ENCODE peak calls at places on chromosome 16, in eight cellular contexts. O, I, M, Z, B, R, T and H are unnamed samples.

GRCh38 chr16:72848759-72849664 is 198.9 kb downstream of the ZFHX3 start:
- DNase-seq in R (peak; percentile 88), T (peak; percentile 90), B (no peak), Z (peak; percentile 93), O (peak; percentile 97), I (peak; percentile 89), M (peak; percentile 92), H (no peak)

GRCh38 chr16:68194263-68194662 is 41.7 kb downstream of the ESRP2 start:
- DNase-seq in R (no peak), B (peak; percentile 83), M (no peak), I (no peak), T (no peak), Z (no peak), O (no peak), H (no peak)

GRCh38 chr16:3182608-3183444 is 5.2 kb upstream of the OR1F1 start:
- DNase-seq in I (peak; percentile 55), O (no peak), T (no peak), Z (peak; percentile 88), B (no peak), M (peak; percentile 50), R (no peak), H (no peak)

GRCh38 chr16:1426734-1427451 is 4.0 kb upstream of the PERCC1 start:
- DNase-seq in I (no peak), T (no peak), R (no peak), Z (no peak), M (no peak), B (no peak), O (no peak), H (no peak)

GRCh38 chr16:73047536-73048291 is at the start of gene ZFHX3:
- DNase-seq in B (peak; percentile 61), R (peak; percentile 70), O (peak; percentile 89), I (peak; percentile 49), T (peak; percentile 79), M (peak; percentile 87), Z (peak; percentile 73), H (no peak)

GRCh38 chr16:57984443-57985203 is 13.7 kb upstream of the CNGB1 start:
- DNase-seq in I (peak; percentile 62), M (peak; percentile 89), O (peak; percentile 91), B (no peak), Z (peak; percentile 87), R (peak; percentile 91), T (peak; percentile 84), H (peak; percentile 94)

GRCh38 chr16:87681990-87682570 is 79.8 kb downstream of the JPH3 start:
- DNase-seq in R (no peak), O (no peak), Z (peak; percentile 48), T (no peak), I (peak; percentile 78), M (no peak), B (peak; percentile 81), H (no peak)

GRCh38 chr16:67883872-67884261 is 818 bp upstream of the NRN1L start:
- DNase-seq in T (peak; percentile 54), Z (peak; percentile 59), R (peak; percentile 63), O (peak; percentile 72), I (peak; percentile 26), B (peak; percentile 83), M (peak; percentile 68), H (peak; percentile 54)

GRCh38 chr16:64254443-64255367 is 867.2 kb downstream of the CDH11 start:
- DNase-seq in I (no peak), T (no peak), Z (no peak), B (no peak), M (no peak), R (no peak), O (no peak), H (no peak)

GRCh38 chr16:87324411-87325275 is 7.5 kb upstream of the C16orf95 start:
- DNase-seq in I (peak; percentile 10), T (no peak), Z (peak; percentile 19), M (no peak), O (no peak), B (peak; percentile 69), R (no peak), H (peak; percentile 17)

GRCh38 chr16:78751601-78752000 is 652.1 kb downstream of the WWOX start:
- DNase-seq in T (no peak), B (no peak), I (no peak), R (no peak), M (no peak), Z (no peak), O (no peak), H (no peak)

GRCh38 chr16:53629607-53630312 is 73.9 kb downstream of the RPGRIP1L start:
- DNase-seq in T (no peak), B (peak; percentile 91), I (no peak), R (no peak), O (no peak), M (peak; percentile 68), Z (no peak), H (no peak)

GRCh38 chr16:67530013-67530939 is 1.6 kb downstream of the RIPOR1 start:
- DNase-seq in M (peak; percentile 84), O (peak; percentile 87), T (peak; percentile 82), I (peak; percentile 76), Z (no peak), B (no peak), R (peak; percentile 67), H (no peak)

GRCh38 chr16:28585674-28586073 is 11.2 kb downstream of the SULT1A2 start:
- DNase-seq in B (no peak), I (no peak), T (no peak), R (no peak), O (no peak), Z (no peak), M (peak; percentile 68), H (no peak)

GRCh38 chr16:10554569-10554968 is 25.8 kb downstream of the EMP2 start:
- DNase-seq in O (no peak), R (no peak), I (no peak), M (no peak), Z (no peak), B (no peak), T (no peak), H (no peak)

GRCh38 chr16:24816688-24817087 is 29.1 kb upstream of the SLC5A11 start:
- DNase-seq in O (peak; percentile 27), I (no peak), B (no peak), R (no peak), M (no peak), Z (no peak), T (no peak), H (no peak)

GRCh38 chr16:1713933-1714332 is 7.9 kb downstream of the MAPK8IP3 start:
- DNase-seq in R (no peak), Z (no peak), O (no peak), T (no peak), M (no peak), I (no peak), B (peak; percentile 79), H (no peak)

GRCh38 chr16:54706406-54706805 is 224.3 kb upstream of the IRX5 start:
- DNase-seq in B (no peak), M (no peak), O (no peak), I (no peak), T (no peak), Z (no peak), R (no peak), H (no peak)

GRCh38 chr16:832652-833336 is 32.3 kb upstream of the GNG13 start:
- DNase-seq in T (no peak), O (no peak), I (no peak), Z (no peak), R (no peak), B (no peak), M (no peak), H (no peak)

GRCh38 chr16:48818257-48818656 is 208.3 kb upstream of the N4BP1 start:
- DNase-seq in M (no peak), Z (no peak), R (peak; percentile 19), O (no peak), T (no peak), B (no peak), I (no peak), H (no peak)

GRCh38 chr16:48816393-48816792 is 206.4 kb upstream of the N4BP1 start:
- DNase-seq in I (no peak), B (no peak), Z (no peak), O (no peak), T (no peak), M (no peak), R (no peak), H (no peak)

GRCh38 chr16:48814994-48815393 is 205.0 kb upstream of the N4BP1 start:
- DNase-seq in T (no peak), Z (no peak), I (no peak), M (no peak), B (no peak), O (no peak), R (peak; percentile 7), H (no peak)

GRCh38 chr16:48820379-48820778 is 210.4 kb upstream of the N4BP1 start:
- DNase-seq in O (no peak), T (no peak), R (no peak), B (peak; percentile 44), I (no peak), Z (no peak), M (no peak), H (no peak)

GRCh38 chr16:48817032-48817431 is 207.1 kb upstream of the N4BP1 start:
- DNase-seq in O (no peak), T (no peak), R (peak; percentile 13), B (no peak), I (no peak), Z (no peak), M (no peak), H (no peak)
- H3K27ac ChIP-seq in O (no peak overlapping the region), T (no peak overlapping the region), R (no peak overlapping the region), B (no peak overlapping the region), I (no peak overlapping the region), Z (no peak overlapping the region), M (no peak overlapping the region), H (no peak overlapping the region)

GRCh38 chr16:84526794-84527485 is 22.5 kb upstream of the MEAK7 start:
- DNase-seq in I (peak; percentile 49), O (peak; percentile 78), R (no peak), Z (no peak), M (no peak), T (peak; percentile 30), B (no peak), H (no peak)
- H3K27ac ChIP-seq in I (peak overlapping the region; percentile 17), O (peak overlapping the region; percentile 67), R (peak overlapping the region; percentile 44), Z (peak overlapping the region; percentile 12), M (peak overlapping the region; percentile 27), T (peak overlapping the region; percentile 86), B (no peak overlapping the region), H (no peak overlapping the region)

GRCh38 chr16:16934660-16935059 is 536.1 kb downstream of the XYLT1 start:
- DNase-seq in Z (no peak), O (no peak), M (no peak), I (no peak), B (no peak), R (no peak), T (no peak), H (no peak)

GRCh38 chr16:16938980-16939379 is 531.8 kb downstream of the XYLT1 start:
- DNase-seq in R (no peak), I (no peak), Z (no peak), M (no peak), B (no peak), T (no peak), O (no peak), H (no peak)

GRCh38 chr16:16938009-16938408 is 532.8 kb downstream of the XYLT1 start:
- DNase-seq in R (no peak), T (no peak), I (no peak), B (no peak), O (no peak), Z (no peak), M (no peak), H (no peak)

GRCh38 chr16:16930309-16931000 is 540.3 kb downstream of the XYLT1 start:
- DNase-seq in I (no peak), M (no peak), B (no peak), O (peak; percentile 56), T (no peak), Z (no peak), R (no peak), H (no peak)

GRCh38 chr16:16933861-16934260 is 536.9 kb downstream of the XYLT1 start:
- DNase-seq in T (no peak), O (no peak), M (no peak), B (no peak), I (no peak), R (no peak), Z (no peak), H (no peak)
- H3K27ac ChIP-seq in T (no peak overlapping the region), O (no peak overlapping the region), M (no peak overlapping the region), B (no peak overlapping the region), I (no peak overlapping the region), R (no peak overlapping the region), Z (no peak overlapping the region), H (no peak overlapping the region)

GRCh38 chr16:48000622-48001021 is 155.2 kb downstream of the ABCC12 start:
- DNase-seq in T (no peak), M (no peak), B (no peak), I (no peak), O (no peak), Z (no peak), R (no peak), H (no peak)
- H3K27ac ChIP-seq in T (no peak overlapping the region), M (no peak overlapping the region), B (no peak overlapping the region), I (no peak overlapping the region), O (no peak overlapping the region), Z (no peak overlapping the region), R (no peak overlapping the region), H (no peak overlapping the region)